ENCODE peak calls at places on chromosomes 16 and 17, in four cellular contexts. C, X, V and Q are unnamed samples.

GRCh38 chr17:17935321-17936271 is 36.6 kb downstream of the TOM1L2 start:
- DNase-seq in C (peak; percentile 60), X (no peak), V (peak; percentile 72), Q (peak; percentile 87)

GRCh38 chr16:2529961-2530628 is 1.1 kb downstream of the CEMP1 start:
- DNase-seq in C (peak; percentile 47), X (peak; percentile 19), V (no peak), Q (no peak)

GRCh38 chr16:4537376-4538066 is 1.1 kb downstream of the CDIP1 start:
- DNase-seq in C (no peak), X (no peak), V (peak; percentile 68), Q (no peak)

GRCh38 chr17:2957631-2958286 is 105.6 kb downstream of the OR1D5 start:
- DNase-seq in C (no peak), X (no peak), V (peak; percentile 53), Q (no peak)

GRCh38 chr17:869067-869466 is 86.9 kb downstream of the MRM3 start:
- DNase-seq in C (no peak), X (no peak), V (peak; percentile 82), Q (no peak)

GRCh38 chr16:4214215-4214621 is 27.7 kb downstream of the SRL start:
- DNase-seq in C (peak; percentile 59), X (no peak), V (peak; percentile 85), Q (peak; percentile 62)

GRCh38 chr17:49456172-49456965 is 38.7 kb upstream of the NGFR start:
- DNase-seq in C (no peak), X (no peak), V (no peak), Q (peak; percentile 68)

GRCh38 chr17:13114601-13115024 is 96.8 kb upstream of the ELAC2 start:
- DNase-seq in C (no peak), X (peak; percentile 6), V (no peak), Q (peak; percentile 4)

GRCh38 chr16:29007865-29008593 is 23.2 kb downstream of the LAT start:
- DNase-seq in C (no peak), X (no peak), V (no peak), Q (no peak)

GRCh38 chr16:86201746-86202145 is 302.8 kb downstream of the IRF8 start:
- DNase-seq in C (no peak), X (no peak), V (no peak), Q (no peak)

GRCh38 chr17:44925731-44926697 is 10.7 kb upstream of the GFAP start:
- DNase-seq in C (peak; percentile 41), X (no peak), V (no peak), Q (no peak)

GRCh38 chr17:33732116-33732515 is 439.0 kb upstream of the ASIC2 start:
- DNase-seq in C (no peak), X (no peak), V (no peak), Q (no peak)

GRCh38 chr17:63434951-63435571 is 11.0 kb downstream of the CYB561 start:
- DNase-seq in C (peak; percentile 86), X (peak; percentile 90), V (peak; percentile 88), Q (no peak)

GRCh38 chr16:30934827-30935557 is 11.6 kb downstream of the FBXL19 start:
- DNase-seq in C (no peak), X (no peak), V (no peak), Q (no peak)

GRCh38 chr16:85894266-85894665 is 4.7 kb upstream of the IRF8 start:
- DNase-seq in C (peak; percentile 71), X (peak; percentile 71), V (no peak), Q (no peak)

GRCh38 chr17:6435968-6436367 is 1.0 kb upstream of the AIPL1 start:
- DNase-seq in C (peak; percentile 71), X (peak; percentile 23), V (no peak), Q (no peak)

GRCh38 chr16:1863681-1864460 is 8.1 kb downstream of the MEIOB start:
- DNase-seq in C (no peak), X (peak; percentile 21), V (no peak), Q (no peak)

GRCh38 chr16:65666132-65666869 is 544.4 kb upstream of the CDH11 start:
- DNase-seq in C (no peak), X (no peak), V (no peak), Q (no peak)

GRCh38 chr17:78723001-78723796 is 58.9 kb downstream of the CYTH1 start:
- DNase-seq in C (no peak), X (no peak), V (no peak), Q (no peak)

GRCh38 chr17:48871551-48872351 is 20.8 kb upstream of the ATP5MC1 start:
- DNase-seq in C (peak; percentile 85), X (peak; percentile 78), V (no peak), Q (no peak)

GRCh38 chr17:17819561-17819995 is 17.2 kb downstream of the SREBF1 start:
- DNase-seq in C (peak; percentile 83), X (peak; percentile 51), V (peak; percentile 81), Q (peak; percentile 20)

GRCh38 chr17:45425125-45425983 is 7.3 kb downstream of the ARHGAP27 start:
- DNase-seq in C (peak; percentile 95), X (peak; percentile 74), V (no peak), Q (no peak)

GRCh38 chr17:78748730-78749317 is 33.2 kb downstream of the CYTH1 start:
- DNase-seq in C (no peak), X (peak; percentile 33), V (peak; percentile 74), Q (peak; percentile 49)

GRCh38 chr16:54649846-54650245 is 280.8 kb upstream of the IRX5 start:
- DNase-seq in C (no peak), X (no peak), V (no peak), Q (no peak)

GRCh38 chr16:14337303-14338191 is 266.4 kb downstream of the MRTFB start:
- DNase-seq in C (no peak), X (peak; percentile 11), V (no peak), Q (no peak)

GRCh38 chr16:52068447-52069074 is 478.4 kb downstream of the TOX3 start:
- DNase-seq in C (no peak), X (peak; percentile 35), V (no peak), Q (no peak)

GRCh38 chr16:89473791-89474414 is 16.5 kb downstream of the ANKRD11 start:
- DNase-seq in C (no peak), X (no peak), V (no peak), Q (no peak)

GRCh38 chr16:23700509-23700908 is 12.5 kb downstream of the ERN2 start:
- DNase-seq in C (no peak), X (no peak), V (no peak), Q (no peak)

DNA sequence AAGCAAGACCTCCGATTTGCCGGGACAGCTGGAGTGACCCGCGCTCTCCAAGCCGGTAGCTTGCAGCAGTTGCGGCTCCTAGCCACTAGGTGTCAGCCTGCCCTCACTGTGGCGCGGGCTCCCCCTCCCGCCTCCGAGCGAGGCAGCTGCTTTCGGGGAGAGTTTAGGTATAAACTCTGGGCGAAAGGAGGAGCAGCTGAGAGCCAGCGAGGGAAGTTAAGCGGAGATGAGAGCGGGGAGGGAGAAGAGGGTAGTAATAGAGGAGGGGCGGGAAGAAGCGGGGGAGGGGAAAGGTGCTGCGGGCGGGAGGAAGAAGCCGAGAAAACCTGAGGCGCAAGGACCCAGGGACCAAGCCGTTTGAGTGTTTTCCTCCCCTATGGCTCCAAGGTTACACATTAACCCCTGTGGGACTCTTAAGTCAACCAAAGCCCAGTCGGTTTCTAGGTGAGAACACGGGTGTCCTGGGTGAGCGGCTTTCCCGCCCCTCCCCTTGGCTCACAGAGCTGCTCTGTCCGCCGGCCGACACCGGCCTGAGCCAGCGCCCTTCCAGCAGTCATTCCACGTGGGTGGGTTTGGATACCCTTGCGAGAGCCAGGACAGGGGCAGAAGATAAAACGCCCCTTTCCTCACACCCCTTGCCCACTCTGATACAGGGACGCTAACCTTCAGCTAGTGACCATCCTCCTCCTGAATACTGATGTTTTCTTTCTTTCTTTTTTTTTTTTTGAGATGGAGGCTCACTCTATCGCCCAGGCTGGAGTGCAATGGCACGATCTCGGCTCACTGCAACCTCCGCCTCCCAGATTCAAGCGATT is 1.1 kb upstream of the TLCD1 start:
- DNase-seq in C (peak; percentile 96), X (peak; percentile 90), V (peak; percentile 96), Q (peak; percentile 65)
- TF ChIP-seq CTCF in C (peak; percentile 100), X (peak; percentile 98), V (peak; percentile 99), Q (peak; percentile 99)

GRCh38 chr17:57478433-57478832 is 222.1 kb downstream of the MSI2 start:
- DNase-seq in C (no peak), X (no peak), V (no peak), Q (no peak)
- H3K27me3 ChIP-seq in C (no peaks in the 10 kb centered on the region), X (no peaks in the 10 kb centered on the region), V (no peaks in the 10 kb centered on the region), Q (no peaks in the 10 kb centered on the region)

DNA sequence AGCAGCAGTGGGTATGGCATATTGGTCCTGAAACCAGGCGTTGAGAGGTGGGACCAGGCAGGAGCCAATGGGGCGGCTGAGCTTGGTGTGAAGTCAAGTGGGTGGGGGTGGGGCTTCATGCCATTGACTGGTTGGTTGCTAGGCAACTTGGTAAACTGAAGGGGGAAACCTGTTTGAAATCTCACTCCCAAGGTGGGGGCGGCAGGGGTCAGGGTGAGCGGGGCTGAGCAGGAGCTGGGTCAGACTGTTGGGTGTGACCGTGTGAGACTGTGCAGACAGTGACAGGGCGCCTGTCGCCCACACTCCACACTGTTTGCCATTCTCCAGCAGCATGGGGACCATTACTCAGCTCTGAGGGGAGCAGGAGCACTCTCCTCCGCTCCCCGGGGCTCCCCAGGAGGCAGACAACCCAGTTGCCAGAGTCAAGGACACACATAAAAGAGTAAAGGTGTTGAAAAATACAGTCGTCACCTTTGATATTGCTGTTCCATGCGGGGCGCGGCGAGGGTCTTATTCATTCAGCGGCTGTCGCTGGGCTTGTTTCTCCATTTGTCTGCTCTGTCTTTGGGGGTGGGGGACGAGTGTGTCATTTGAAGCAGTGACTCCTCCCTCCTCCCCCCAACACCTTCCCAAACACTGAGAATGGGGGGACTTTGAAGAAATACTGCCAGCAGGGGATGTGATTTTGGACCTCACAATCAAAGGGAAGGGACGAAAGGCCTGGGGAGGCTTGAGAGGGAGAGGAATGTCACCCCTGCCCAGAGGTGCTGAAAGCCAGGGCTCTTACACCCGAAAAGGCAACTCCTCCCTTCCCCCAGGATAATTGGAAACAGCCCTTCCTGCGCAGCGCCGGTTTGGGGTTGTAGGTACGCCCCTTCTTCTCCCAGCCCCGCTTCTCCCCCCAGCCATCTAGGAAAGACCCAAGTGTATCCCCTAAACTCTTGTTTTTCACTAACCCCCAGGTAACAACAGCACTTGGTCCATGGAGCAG is 1.1 kb upstream of the EFNB3 start:
- DNase-seq in C (peak; percentile 47), X (peak; percentile 29), V (no peak), Q (no peak)
- H3K4me3 ChIP-seq in C (no peak overlapping the region), X (no peak overlapping the region), V (no peak overlapping the region), Q (peak overlapping the region; percentile 52)

GRCh38 chr16:73028263-73028662 is 19.7 kb downstream of the ZFHX3 start:
- DNase-seq in C (no peak), X (no peak), V (no peak), Q (no peak)

GRCh38 chr16:73033271-73033998 is 14.5 kb downstream of the ZFHX3 start:
- DNase-seq in C (no peak), X (no peak), V (no peak), Q (no peak)

GRCh38 chr16:73028721-73029361 is 19.1 kb downstream of the ZFHX3 start:
- DNase-seq in C (no peak), X (no peak), V (no peak), Q (no peak)

GRCh38 chr16:73032548-73033270 is 15.2 kb downstream of the ZFHX3 start:
- DNase-seq in C (no peak), X (no peak), V (no peak), Q (no peak)

DNA sequence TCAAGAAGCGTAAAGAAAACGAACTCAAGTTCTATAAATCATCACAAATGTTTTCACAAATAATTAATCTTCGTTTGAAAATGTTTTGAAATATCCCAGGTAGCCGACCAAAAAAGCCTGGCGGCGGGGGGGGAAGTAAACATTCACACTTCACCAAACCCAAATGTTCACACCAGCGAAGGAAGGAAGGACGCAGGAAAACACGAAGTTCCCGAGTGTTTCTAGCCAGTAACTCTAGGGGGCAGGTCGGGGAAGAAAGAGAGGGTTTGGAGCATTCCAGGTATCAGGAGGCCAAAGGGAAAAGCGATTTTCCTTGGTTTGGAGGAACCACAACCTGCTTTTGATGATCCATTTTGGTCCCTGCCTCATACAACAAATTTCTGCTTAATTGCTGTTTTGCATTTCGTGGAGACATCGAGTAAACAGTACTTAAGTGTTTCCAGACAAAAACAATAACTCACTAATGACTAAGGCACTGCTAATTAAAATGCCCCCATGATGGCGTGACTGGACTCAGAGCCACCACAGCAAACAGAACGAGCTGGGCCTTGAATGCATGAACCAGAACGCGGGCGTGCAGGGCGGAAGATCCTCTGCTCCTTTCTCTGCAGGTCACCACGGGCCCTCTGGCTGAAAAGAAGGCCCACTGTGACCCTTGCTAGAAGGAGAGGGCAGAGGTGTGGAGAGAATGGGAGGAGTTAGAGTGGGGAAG is 16.6 kb downstream of the ZFHX3 start:
- DNase-seq in C (no peak), X (no peak), V (no peak), Q (peak; percentile 57)
- TF ChIP-seq CTCF in C (peak; percentile 8), X (no peak), V (no peak), Q (peak; percentile 56)